ENCODE peak calls at places on chromosomes 13 and 19, in four cellular contexts. One of them, this sample, is unnamed.

GRCh38 chr13:102710261-102710679 is 15.4 kb upstream of the METTL21C start:
- DNase-seq in cardiac fibroblast: no peak
- DNase-seq in thoracic aorta: no peak
- DNase-seq in adrenal gland: no peak
- DNase-seq in this sample: peak

GRCh38 chr13:86986448-86986847 is 684.7 kb upstream of the SLITRK5 start:
- DNase-seq in cardiac fibroblast: peak
- DNase-seq in thoracic aorta: no peak
- DNase-seq in adrenal gland: no peak
- DNase-seq in this sample: no peak

GRCh38 chr19:58401825-58402433 is 6.5 kb downstream of the RNF225 start:
- DNase-seq in cardiac fibroblast: no peak
- DNase-seq in thoracic aorta: no peak
- DNase-seq in adrenal gland: no peak
- DNase-seq in this sample: no peak

GRCh38 chr19:29311391-29311790 is 98.4 kb upstream of the UQCRFS1 start:
- DNase-seq in cardiac fibroblast: no peak
- DNase-seq in thoracic aorta: no peak
- DNase-seq in adrenal gland: no peak
- DNase-seq in this sample: no peak

GRCh38 chr13:63731896-63732295 is 2316.2 kb upstream of the PCDH20 start:
- DNase-seq in cardiac fibroblast: no peak
- DNase-seq in thoracic aorta: no peak
- DNase-seq in adrenal gland: no peak
- DNase-seq in this sample: no peak

GRCh38 chr13:75492389-75492788 is 10.4 kb upstream of the TBC1D4 start:
- DNase-seq in cardiac fibroblast: peak
- DNase-seq in thoracic aorta: no peak
- DNase-seq in adrenal gland: no peak
- DNase-seq in this sample: peak

GRCh38 chr13:112053167-112053743 is 13.7 kb upstream of the SOX1 start:
- DNase-seq in cardiac fibroblast: no peak
- DNase-seq in thoracic aorta: no peak
- DNase-seq in adrenal gland: no peak
- DNase-seq in this sample: no peak

GRCh38 chr13:27965740-27966640 is 3.1 kb downstream of the CDX2 start:
- DNase-seq in cardiac fibroblast: no peak
- DNase-seq in thoracic aorta: no peak
- DNase-seq in adrenal gland: no peak
- DNase-seq in this sample: no peak

GRCh38 chr19:33561261-33561660 is 39.7 kb upstream of the PEPD start:
- DNase-seq in cardiac fibroblast: no peak
- DNase-seq in thoracic aorta: no peak
- DNase-seq in adrenal gland: no peak
- DNase-seq in this sample: no peak

GRCh38 chr13:112153846-112154245 is 86.9 kb downstream of the SOX1 start:
- DNase-seq in cardiac fibroblast: no peak
- DNase-seq in thoracic aorta: no peak
- DNase-seq in adrenal gland: no peak
- DNase-seq in this sample: no peak

GRCh38 chr19:42553292-42554045 is 25.2 kb upstream of the CEACAM1 start:
- DNase-seq in cardiac fibroblast: peak
- DNase-seq in thoracic aorta: no peak
- DNase-seq in adrenal gland: peak
- DNase-seq in this sample: peak

GRCh38 chr13:27374650-27375049 is 49.8 kb upstream of the GTF3A start:
- DNase-seq in cardiac fibroblast: peak
- DNase-seq in thoracic aorta: peak
- DNase-seq in adrenal gland: peak
- DNase-seq in this sample: peak

GRCh38 chr19:42224940-42225717 is 5.0 kb downstream of the ZNF526 start:
- DNase-seq in cardiac fibroblast: no peak
- DNase-seq in thoracic aorta: no peak
- DNase-seq in adrenal gland: no peak
- DNase-seq in this sample: no peak

GRCh38 chr19:6062274-6062673 is 48.0 kb downstream of the RFX2 start:
- DNase-seq in cardiac fibroblast: peak
- DNase-seq in thoracic aorta: peak
- DNase-seq in adrenal gland: peak
- DNase-seq in this sample: peak

GRCh38 chr13:110442946-110443632 is 118.4 kb downstream of the RAB20 start:
- DNase-seq in cardiac fibroblast: peak
- DNase-seq in thoracic aorta: no peak
- DNase-seq in adrenal gland: peak
- DNase-seq in this sample: peak

GRCh38 chr19:49687566-49688316 is 1.7 kb upstream of the ADM5 start:
- DNase-seq in cardiac fibroblast: no peak
- DNase-seq in thoracic aorta: no peak
- DNase-seq in adrenal gland: peak
- DNase-seq in this sample: no peak

GRCh38 chr19:49688531-49689132 is 762 bp upstream of the ADM5 start:
- DNase-seq in cardiac fibroblast: no peak
- DNase-seq in thoracic aorta: no peak
- DNase-seq in adrenal gland: no peak
- DNase-seq in this sample: no peak

GRCh38 chr19:49690073-49690655 is 752 bp upstream of the CPT1C start:
- DNase-seq in cardiac fibroblast: no peak
- DNase-seq in thoracic aorta: no peak
- DNase-seq in adrenal gland: no peak
- DNase-seq in this sample: no peak

GRCh38 chr19:49690656-49691242 is at the start of gene CPT1C:
- DNase-seq in cardiac fibroblast: peak
- DNase-seq in thoracic aorta: no peak
- DNase-seq in adrenal gland: peak
- DNase-seq in this sample: peak

GRCh38 chr19:49689133-49690072 is at the start of gene ADM5:
- DNase-seq in cardiac fibroblast: no peak
- DNase-seq in thoracic aorta: no peak
- DNase-seq in adrenal gland: peak
- DNase-seq in this sample: no peak
- TF ChIP-seq CTCF in cardiac fibroblast: peak
- TF ChIP-seq CTCF in thoracic aorta: no peak
- TF ChIP-seq CTCF in adrenal gland: peak
- TF ChIP-seq CTCF in this sample: peak

DNA sequence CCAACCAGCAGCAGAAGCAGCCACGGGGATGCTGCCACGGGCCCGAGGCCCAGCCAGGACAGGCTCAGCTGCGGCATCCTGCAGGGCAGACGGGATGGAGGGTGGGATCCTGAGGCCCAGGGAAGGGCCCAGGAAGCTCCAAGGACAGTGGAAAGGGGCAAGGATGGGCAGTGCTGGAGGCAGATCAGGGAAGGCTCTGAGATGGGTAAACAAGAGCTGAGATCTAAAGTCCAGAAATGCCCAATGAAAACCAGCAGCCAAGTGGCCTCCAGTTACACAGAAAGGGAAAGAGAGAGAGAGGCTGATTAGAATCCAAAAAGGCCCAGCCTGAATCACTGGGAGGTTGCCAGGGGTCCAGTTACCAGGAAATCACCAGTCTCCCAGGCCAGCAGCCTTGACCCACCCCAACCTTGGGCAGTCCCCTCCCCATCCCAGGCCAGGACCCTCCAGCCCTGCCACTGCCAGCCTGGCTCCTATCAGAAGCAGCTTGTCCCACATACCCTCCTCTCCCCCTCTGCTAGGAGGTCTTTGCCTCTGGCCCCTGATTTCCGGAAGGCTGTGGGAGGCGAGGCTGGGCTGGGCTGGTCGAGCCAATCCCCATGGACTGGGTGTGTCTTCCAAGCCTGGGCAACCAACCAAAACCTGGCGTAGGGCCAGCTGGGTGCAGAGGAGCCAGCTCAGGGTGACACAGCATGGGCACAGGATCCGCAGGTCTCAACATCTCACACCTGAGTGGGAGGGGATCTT is at the start of gene CYP4F11:
- DNase-seq in cardiac fibroblast: peak
- DNase-seq in thoracic aorta: peak
- DNase-seq in adrenal gland: peak
- DNase-seq in this sample: no peak
- H3K4me3 ChIP-seq in cardiac fibroblast: no peak
- H3K4me3 ChIP-seq in thoracic aorta: peak
- H3K4me3 ChIP-seq in adrenal gland: no peak
- H3K4me3 ChIP-seq in this sample: no peak

GRCh38 chr13:70842062-70842644 is 733.9 kb upstream of the KLHL1 start:
- DNase-seq in cardiac fibroblast: no peak
- DNase-seq in thoracic aorta: no peak
- DNase-seq in adrenal gland: no peak
- DNase-seq in this sample: no peak
- TF ChIP-seq CTCF in cardiac fibroblast: no peak
- TF ChIP-seq CTCF in thoracic aorta: no peak
- TF ChIP-seq CTCF in adrenal gland: no peak
- TF ChIP-seq CTCF in this sample: no peak

DNA sequence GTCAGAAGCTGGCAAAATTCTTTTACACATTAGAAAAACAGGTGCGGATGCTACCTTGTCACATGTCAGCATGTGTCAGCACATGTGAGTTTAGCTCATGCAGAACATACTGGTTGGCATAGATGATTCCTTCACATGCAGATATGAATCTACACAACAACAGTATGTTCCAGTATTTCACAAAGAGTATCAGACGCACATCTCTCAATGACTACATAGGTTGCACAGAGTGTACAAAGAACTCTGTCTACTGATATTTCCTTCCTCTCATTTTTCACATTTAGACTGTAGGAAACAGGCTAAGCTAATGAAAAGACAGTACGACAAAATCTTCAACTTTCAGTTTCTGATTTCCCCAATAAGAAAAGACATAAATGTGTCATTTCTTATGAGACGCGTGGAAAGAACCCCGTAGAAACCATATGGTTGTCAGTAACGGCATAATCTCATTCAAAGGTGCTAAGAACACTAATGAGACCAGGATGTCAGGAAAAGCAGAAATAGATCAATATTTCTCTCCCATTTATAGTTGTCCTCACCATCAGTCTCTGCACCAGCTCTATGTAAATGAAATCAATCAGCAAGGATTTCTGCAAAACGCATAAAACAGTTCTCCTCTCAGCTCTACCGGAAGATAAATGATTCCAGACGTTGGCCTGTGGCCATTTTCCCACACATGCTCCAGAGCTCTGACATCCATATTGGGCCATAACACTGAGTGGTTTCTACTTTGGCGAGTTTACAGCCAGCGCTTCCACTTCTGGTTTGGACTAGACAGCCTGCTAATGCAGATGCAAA is 81.2 kb downstream of the STARD13 start:
- DNase-seq in cardiac fibroblast: peak
- DNase-seq in thoracic aorta: peak
- DNase-seq in adrenal gland: peak
- DNase-seq in this sample: peak
- H3K4me3 ChIP-seq in cardiac fibroblast: peak
- H3K4me3 ChIP-seq in thoracic aorta: peak
- H3K4me3 ChIP-seq in adrenal gland: no peak
- H3K4me3 ChIP-seq in this sample: peak

GRCh38 chr19:18401580-18402112 is 4.2 kb upstream of the LRRC25 start:
- DNase-seq in cardiac fibroblast: peak
- DNase-seq in thoracic aorta: no peak
- DNase-seq in adrenal gland: peak
- DNase-seq in this sample: peak
- TF ChIP-seq CTCF in cardiac fibroblast: peak
- TF ChIP-seq CTCF in thoracic aorta: no peak
- TF ChIP-seq CTCF in adrenal gland: peak
- TF ChIP-seq CTCF in this sample: peak

GRCh38 chr19:415292-415691 is 6.3 kb upstream of the C2CD4C start:
- DNase-seq in cardiac fibroblast: no peak
- DNase-seq in thoracic aorta: no peak
- DNase-seq in adrenal gland: no peak
- DNase-seq in this sample: no peak
- H3K4me3 ChIP-seq in cardiac fibroblast: no peak
- H3K4me3 ChIP-seq in thoracic aorta: no peak
- H3K4me3 ChIP-seq in adrenal gland: no peak
- H3K4me3 ChIP-seq in this sample: no peak

This sample was measured in AG10803.